ENCODE peak calls at places on chromosomes 12 and 14, in five cellular contexts. One of them, this sample, is unnamed.
A peak's percentile ranks its signal among the peaks of the same experiment; 100 is the strongest.

GRCh38 chr12:62731378-62731710 is 203.6 kb downstream of the PPM1H start:
- DNase-seq in upper lobe of left lung: no peak
- DNase-seq in stomach: no peak
- DNase-seq in ovary: no peak
- DNase-seq in GM12878: no peak
- DNase-seq in this sample: no peak

GRCh38 chr12:9347328-9348127 is 139.3 kb upstream of the PZP start:
- DNase-seq in upper lobe of left lung: no peak
- DNase-seq in stomach: no peak
- DNase-seq in ovary: no peak
- DNase-seq in GM12878: no peak
- DNase-seq in this sample: no peak

GRCh38 chr12:128258866-128259555 is 8.0 kb upstream of the TMEM132C start:
- DNase-seq in upper lobe of left lung: no peak
- DNase-seq in stomach: no peak
- DNase-seq in ovary: no peak
- DNase-seq in GM12878: no peak
- DNase-seq in this sample: no peak

GRCh38 chr12:74043343-74043742 is 494.3 kb upstream of the ATXN7L3B start:
- DNase-seq in upper lobe of left lung: no peak
- DNase-seq in stomach: no peak
- DNase-seq in ovary: no peak
- DNase-seq in GM12878: no peak
- DNase-seq in this sample: no peak

GRCh38 chr14:20757963-20758362 is 10.2 kb upstream of the EDDM3B start:
- DNase-seq in upper lobe of left lung: no peak
- DNase-seq in stomach: no peak
- DNase-seq in ovary: no peak
- DNase-seq in GM12878: no peak
- DNase-seq in this sample: peak; percentile 34

GRCh38 chr12:80187660-80188090 is 88.3 kb downstream of the OTOGL start:
- DNase-seq in upper lobe of left lung: no peak
- DNase-seq in stomach: no peak
- DNase-seq in ovary: no peak
- DNase-seq in GM12878: peak; percentile 40
- DNase-seq in this sample: no peak

GRCh38 chr14:53306267-53306721 is 153.2 kb upstream of the DDHD1 start:
- DNase-seq in upper lobe of left lung: no peak
- DNase-seq in stomach: peak; percentile 34
- DNase-seq in ovary: peak; percentile 68
- DNase-seq in GM12878: no peak
- DNase-seq in this sample: peak; percentile 22

GRCh38 chr12:79454338-79454777 is 236.4 kb downstream of the PAWR start:
- DNase-seq in upper lobe of left lung: no peak
- DNase-seq in stomach: no peak
- DNase-seq in ovary: no peak
- DNase-seq in GM12878: no peak
- DNase-seq in this sample: no peak

GRCh38 chr14:104868060-104868740 is 3.1 kb downstream of the CEP170B start:
- DNase-seq in upper lobe of left lung: peak; percentile 72
- DNase-seq in stomach: no peak
- DNase-seq in ovary: no peak
- DNase-seq in GM12878: no peak
- DNase-seq in this sample: no peak

GRCh38 chr14:105067140-105067968 is 2.1 kb upstream of the GPR132 start:
- DNase-seq in upper lobe of left lung: peak; percentile 69
- DNase-seq in stomach: no peak
- DNase-seq in ovary: no peak
- DNase-seq in GM12878: peak; percentile 55
- DNase-seq in this sample: no peak

GRCh38 chr12:85642810-85643209 is 193.4 kb downstream of the RASSF9 start:
- DNase-seq in upper lobe of left lung: no peak
- DNase-seq in stomach: no peak
- DNase-seq in ovary: no peak
- DNase-seq in GM12878: no peak
- DNase-seq in this sample: no peak

GRCh38 chr12:24473097-24473496 is 475.8 kb downstream of the BCAT1 start:
- DNase-seq in upper lobe of left lung: no peak
- DNase-seq in stomach: no peak
- DNase-seq in ovary: no peak
- DNase-seq in GM12878: no peak
- DNase-seq in this sample: no peak

GRCh38 chr14:105041841-105042765 is 21.2 kb upstream of the CDCA4 start:
- DNase-seq in upper lobe of left lung: no peak
- DNase-seq in stomach: no peak
- DNase-seq in ovary: no peak
- DNase-seq in GM12878: no peak
- DNase-seq in this sample: no peak

DNA sequence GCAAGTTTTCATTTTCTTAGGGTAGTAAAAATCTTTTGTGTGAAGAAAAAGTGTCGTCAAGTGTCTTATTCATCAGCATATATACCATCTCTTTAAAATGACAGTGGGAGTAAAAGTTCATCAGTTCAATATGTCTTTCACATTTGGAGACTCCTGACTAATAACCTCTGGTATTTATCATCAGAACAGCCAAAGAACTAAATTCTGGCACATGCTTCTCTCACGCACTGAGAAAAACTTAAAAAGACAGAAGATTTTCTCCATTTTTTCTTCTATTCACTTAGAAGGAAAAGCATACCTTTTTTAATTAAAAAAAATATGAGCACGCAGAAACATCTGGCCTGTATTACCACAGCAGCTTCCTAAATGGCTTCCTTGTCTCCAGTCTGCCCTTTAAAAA is 265.7 kb downstream of the AKAP6 start:
- DNase-seq in upper lobe of left lung: no peak
- DNase-seq in stomach: no peak
- DNase-seq in ovary: no peak
- DNase-seq in GM12878: no peak
- DNase-seq in this sample: no peak
- TF ChIP-seq EP300 in upper lobe of left lung: no peak
- TF ChIP-seq EP300 in stomach: no peak
- TF ChIP-seq EP300 in ovary: no peak
- TF ChIP-seq EP300 in GM12878: no peak
- TF ChIP-seq EP300 in this sample: no peak

DNA sequence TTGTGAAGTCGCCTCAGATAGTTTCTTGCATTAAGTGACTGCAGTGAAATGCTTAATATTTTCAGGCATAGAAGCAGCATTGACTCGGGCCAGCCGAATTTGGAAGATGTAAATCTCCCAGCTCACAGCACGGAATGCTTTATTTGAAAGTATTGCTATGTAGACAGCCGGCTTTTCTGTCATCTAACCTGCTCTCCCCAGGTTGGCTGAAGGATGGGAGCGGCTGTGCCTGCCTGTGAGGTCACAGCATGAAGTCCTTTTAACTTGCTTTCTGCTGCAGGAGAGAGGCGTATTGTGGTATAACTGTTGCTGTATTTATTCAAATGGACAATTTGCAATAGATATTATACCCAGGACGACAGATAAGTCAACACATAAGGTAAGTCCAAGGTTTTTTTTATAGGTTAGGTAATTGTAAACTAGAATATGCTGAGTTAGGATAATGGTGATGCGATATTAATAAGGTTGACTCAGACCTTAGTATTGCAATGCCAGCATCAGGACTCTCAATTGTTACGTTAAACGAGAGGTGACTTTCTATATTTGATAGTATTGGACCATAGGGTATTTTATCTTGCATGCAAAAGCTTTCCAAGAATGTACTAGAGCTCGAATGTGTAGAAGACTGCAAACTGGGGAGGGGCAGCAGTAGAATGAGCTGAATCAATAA is 135.8 kb downstream of the CNTN1 start:
- DNase-seq in upper lobe of left lung: no peak
- DNase-seq in stomach: no peak
- DNase-seq in ovary: no peak
- DNase-seq in GM12878: no peak
- DNase-seq in this sample: no peak
- TF ChIP-seq EP300 in upper lobe of left lung: no peak
- TF ChIP-seq EP300 in stomach: no peak
- TF ChIP-seq EP300 in ovary: no peak
- TF ChIP-seq EP300 in GM12878: no peak
- TF ChIP-seq EP300 in this sample: no peak

GRCh38 chr12:12503384-12504078 is 59.1 kb downstream of the DUSP16 start:
- DNase-seq in upper lobe of left lung: no peak
- DNase-seq in stomach: no peak
- DNase-seq in ovary: no peak
- DNase-seq in GM12878: no peak
- DNase-seq in this sample: no peak

GRCh38 chr12:12507121-12507520 is 55.5 kb downstream of the DUSP16 start:
- DNase-seq in upper lobe of left lung: no peak
- DNase-seq in stomach: no peak
- DNase-seq in ovary: no peak
- DNase-seq in GM12878: no peak
- DNase-seq in this sample: no peak

GRCh38 chr12:12508612-12509011 is 54.1 kb downstream of the DUSP16 start:
- DNase-seq in upper lobe of left lung: no peak
- DNase-seq in stomach: no peak
- DNase-seq in ovary: no peak
- DNase-seq in GM12878: no peak
- DNase-seq in this sample: no peak

GRCh38 chr12:12506541-12506940 is 56.1 kb downstream of the DUSP16 start:
- DNase-seq in upper lobe of left lung: no peak
- DNase-seq in stomach: no peak
- DNase-seq in ovary: peak; percentile 31
- DNase-seq in GM12878: no peak
- DNase-seq in this sample: no peak

DNA sequence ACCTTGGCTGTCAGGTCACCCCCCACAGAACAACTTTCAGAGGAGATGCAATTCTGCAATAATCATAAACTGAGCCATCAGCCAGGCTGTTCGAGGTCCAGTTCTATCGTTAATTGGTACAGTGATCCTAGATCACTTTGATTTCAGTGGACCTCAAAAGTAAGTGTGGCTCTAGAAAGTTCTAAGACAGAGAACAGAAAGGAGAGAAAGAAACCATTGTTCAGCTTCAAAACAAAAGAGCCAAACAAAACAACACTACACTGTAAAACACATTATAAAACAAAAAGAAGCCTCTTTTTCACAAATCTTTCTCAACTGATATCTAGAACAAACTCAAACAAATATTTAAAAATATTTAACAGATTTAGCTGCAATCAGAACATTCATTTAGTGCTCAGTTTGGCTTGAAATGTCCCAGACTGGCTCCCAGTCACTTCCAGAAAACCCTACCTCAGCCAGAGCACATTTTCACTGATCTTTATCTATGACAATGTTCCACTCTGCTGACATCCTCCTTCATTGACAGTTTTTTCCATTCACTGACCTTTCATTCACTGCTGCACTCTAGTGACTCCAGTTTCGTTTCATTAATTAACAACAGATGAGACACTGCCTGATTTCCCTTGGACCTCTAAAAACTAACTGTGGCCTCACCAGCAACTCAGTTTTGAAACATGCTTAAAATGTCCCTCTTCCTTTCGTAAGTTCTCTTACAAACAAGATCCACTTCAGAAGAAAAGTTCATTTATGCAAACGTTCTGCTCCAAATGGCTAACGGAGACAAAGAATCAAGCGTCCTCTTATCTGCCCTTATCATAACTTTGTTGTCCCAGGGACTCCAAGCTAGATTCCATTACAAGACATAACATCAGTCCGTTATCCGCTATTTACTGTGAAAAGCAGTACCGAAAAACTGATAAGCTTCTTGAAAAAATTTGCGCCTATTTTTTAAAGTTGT is 56.8 kb downstream of the DUSP16 start:
- DNase-seq in upper lobe of left lung: no peak
- DNase-seq in stomach: no peak
- DNase-seq in ovary: no peak
- DNase-seq in GM12878: peak; percentile 94
- DNase-seq in this sample: no peak
- TF ChIP-seq EP300 in upper lobe of left lung: peak; percentile 73
- TF ChIP-seq EP300 in stomach: no peak
- TF ChIP-seq EP300 in ovary: no peak
- TF ChIP-seq EP300 in GM12878: peak; percentile 92
- TF ChIP-seq EP300 in this sample: no peak

GRCh38 chr12:45990468-45991288 is at the start of gene SCAF11:
- DNase-seq in upper lobe of left lung: peak; percentile 99
- DNase-seq in stomach: peak; percentile 100
- DNase-seq in ovary: peak; percentile 100
- DNase-seq in GM12878: peak; percentile 99
- DNase-seq in this sample: peak; percentile 100
- TF ChIP-seq EP300 in upper lobe of left lung: peak; percentile 98
- TF ChIP-seq EP300 in stomach: no peak
- TF ChIP-seq EP300 in ovary: no peak
- TF ChIP-seq EP300 in GM12878: peak; percentile 37
- TF ChIP-seq EP300 in this sample: peak; percentile 80

GRCh38 chr14:33315721-33316120 is 377.0 kb downstream of the NPAS3 start:
- DNase-seq in upper lobe of left lung: no peak
- DNase-seq in stomach: no peak
- DNase-seq in ovary: no peak
- DNase-seq in GM12878: no peak
- DNase-seq in this sample: no peak

GRCh38 chr14:33315217-33315616 is 376.5 kb downstream of the NPAS3 start:
- DNase-seq in upper lobe of left lung: no peak
- DNase-seq in stomach: no peak
- DNase-seq in ovary: no peak
- DNase-seq in GM12878: no peak
- DNase-seq in this sample: no peak

GRCh38 chr14:33317675-33318074 is 379.0 kb downstream of the NPAS3 start:
- DNase-seq in upper lobe of left lung: no peak
- DNase-seq in stomach: no peak
- DNase-seq in ovary: no peak
- DNase-seq in GM12878: no peak
- DNase-seq in this sample: no peak
- TF ChIP-seq EP300 in upper lobe of left lung: no peak
- TF ChIP-seq EP300 in stomach: no peak
- TF ChIP-seq EP300 in ovary: no peak
- TF ChIP-seq EP300 in GM12878: no peak
- TF ChIP-seq EP300 in this sample: no peak

GRCh38 chr14:77890873-77891272 is 91.0 kb downstream of the ADCK1 start:
- DNase-seq in upper lobe of left lung: no peak
- DNase-seq in stomach: no peak
- DNase-seq in ovary: no peak
- DNase-seq in GM12878: no peak
- DNase-seq in this sample: no peak

GRCh38 chr14:77889971-77890442 is 90.1 kb downstream of the ADCK1 start:
- DNase-seq in upper lobe of left lung: no peak
- DNase-seq in stomach: no peak
- DNase-seq in ovary: no peak
- DNase-seq in GM12878: no peak
- DNase-seq in this sample: no peak

GRCh38 chr14:77892381-77892871 is 92.5 kb downstream of the ADCK1 start:
- DNase-seq in upper lobe of left lung: no peak
- DNase-seq in stomach: peak; percentile 31
- DNase-seq in ovary: no peak
- DNase-seq in GM12878: no peak
- DNase-seq in this sample: no peak

DNA sequence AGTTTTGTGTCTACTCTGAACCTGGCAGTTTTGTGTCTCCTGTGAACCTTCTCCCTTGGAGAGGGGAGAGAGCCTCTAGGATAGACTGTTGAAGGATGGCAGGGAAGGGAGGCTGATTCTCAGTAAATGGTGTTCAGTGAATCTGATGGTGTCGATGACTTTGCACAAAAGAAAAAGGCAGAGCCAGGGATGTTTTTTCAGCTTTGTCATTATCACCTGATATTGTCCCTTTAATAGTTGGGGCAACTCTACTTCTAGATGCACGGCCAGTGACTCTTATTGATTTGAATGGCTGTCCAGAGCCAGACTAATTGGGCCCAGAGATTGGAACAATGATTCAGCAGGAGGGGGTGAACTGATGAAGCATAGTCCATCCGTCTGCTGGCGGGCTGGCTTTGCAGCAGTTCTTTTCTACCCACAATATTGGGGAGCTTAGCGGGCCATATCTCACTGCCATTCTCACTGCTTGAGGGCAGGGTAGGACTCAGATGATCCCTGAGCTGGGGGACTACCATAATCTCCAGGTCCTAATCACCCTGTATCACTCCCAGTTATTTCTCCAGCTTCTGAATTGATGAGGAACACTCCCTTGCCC is 93.1 kb downstream of the ADCK1 start:
- DNase-seq in upper lobe of left lung: no peak
- DNase-seq in stomach: no peak
- DNase-seq in ovary: no peak
- DNase-seq in GM12878: no peak
- DNase-seq in this sample: no peak
- TF ChIP-seq EP300 in upper lobe of left lung: no peak
- TF ChIP-seq EP300 in stomach: no peak
- TF ChIP-seq EP300 in ovary: no peak
- TF ChIP-seq EP300 in GM12878: no peak
- TF ChIP-seq EP300 in this sample: no peak